ENCODE peak calls at places on chromosome 13, in five cellular contexts. One of them, this sample, is unnamed.
A peak's percentile ranks its signal among the peaks of the same experiment; 100 is the strongest.

GRCh38 chr13:41188584-41188983 is 5.8 kb downstream of the KBTBD7 start:
- DNase-seq in IMR-90: peak; percentile 89
- DNase-seq in SW 1271: no peak
- DNase-seq in NCI-H1105: no peak
- DNase-seq in effector CD4-positive, alpha-beta T cell: no peak
- DNase-seq in this sample: peak; percentile 32

GRCh38 chr13:87057807-87058520 is 613.2 kb upstream of the SLITRK5 start:
- DNase-seq in NCI-H1105: no peak
- DNase-seq in IMR-90: peak; percentile 50
- DNase-seq in SW 1271: no peak
- DNase-seq in effector CD4-positive, alpha-beta T cell: no peak
- DNase-seq in this sample: no peak

GRCh38 chr13:32107474-32107873 is 75.9 kb downstream of the FRY start:
- DNase-seq in NCI-H1105: no peak
- DNase-seq in IMR-90: no peak
- DNase-seq in SW 1271: no peak
- DNase-seq in effector CD4-positive, alpha-beta T cell: no peak
- DNase-seq in this sample: no peak

GRCh38 chr13:43237616-43238015 is 214.2 kb downstream of the DNAJC15 start:
- DNase-seq in effector CD4-positive, alpha-beta T cell: no peak
- DNase-seq in IMR-90: no peak
- DNase-seq in SW 1271: no peak
- DNase-seq in NCI-H1105: no peak
- DNase-seq in this sample: no peak

GRCh38 chr13:45219938-45220375 is 19.1 kb upstream of the KCTD4 start:
- DNase-seq in SW 1271: peak; percentile 93
- DNase-seq in IMR-90: peak; percentile 44
- DNase-seq in effector CD4-positive, alpha-beta T cell: no peak
- DNase-seq in NCI-H1105: no peak
- DNase-seq in this sample: peak; percentile 30

GRCh38 chr13:49877629-49878218 is 58.4 kb downstream of the SPRYD7 start:
- DNase-seq in IMR-90: no peak
- DNase-seq in effector CD4-positive, alpha-beta T cell: no peak
- DNase-seq in SW 1271: peak; percentile 16
- DNase-seq in NCI-H1105: no peak
- DNase-seq in this sample: no peak

GRCh38 chr13:21583496-21583895 is 20.5 kb downstream of the MICU2 start:
- DNase-seq in SW 1271: peak; percentile 22
- DNase-seq in NCI-H1105: no peak
- DNase-seq in IMR-90: peak; percentile 66
- DNase-seq in effector CD4-positive, alpha-beta T cell: no peak
- DNase-seq in this sample: peak; percentile 49

GRCh38 chr13:80921556-80921955 is 580.6 kb upstream of the SPRY2 start:
- DNase-seq in IMR-90: no peak
- DNase-seq in effector CD4-positive, alpha-beta T cell: no peak
- DNase-seq in NCI-H1105: no peak
- DNase-seq in SW 1271: no peak
- DNase-seq in this sample: no peak

GRCh38 chr13:102710261-102710679 is 15.4 kb upstream of the METTL21C start:
- DNase-seq in IMR-90: peak; percentile 13
- DNase-seq in SW 1271: no peak
- DNase-seq in NCI-H1105: no peak
- DNase-seq in effector CD4-positive, alpha-beta T cell: no peak
- DNase-seq in this sample: no peak

GRCh38 chr13:112454648-112455334 is 78.6 kb downstream of the SPACA7 start:
- DNase-seq in SW 1271: no peak
- DNase-seq in NCI-H1105: no peak
- DNase-seq in effector CD4-positive, alpha-beta T cell: no peak
- DNase-seq in IMR-90: no peak
- DNase-seq in this sample: no peak

This sample was measured in non-pigmented ciliary epithelial cell.